ENCODE peak calls at places on chromosomes 2 and 18, in seven cellular contexts. One of them, this sample, is unnamed.

GRCh38 chr2:239910851-239911629 is 114.1 kb downstream of the NDUFA10 start:
- DNase-seq in body of pancreas: no peak
- DNase-seq in HFF-Myc: no peak
- DNase-seq in tibial artery: peak
- DNase-seq in sigmoid colon: no peak
- DNase-seq in heart left ventricle: no peak
- DNase-seq in K562: no peak
- DNase-seq in this sample: no peak

GRCh38 chr2:212330263-212330662 is 208.3 kb downstream of the ERBB4 start:
- DNase-seq in heart left ventricle: peak
- DNase-seq in sigmoid colon: peak
- DNase-seq in body of pancreas: no peak
- DNase-seq in HFF-Myc: no peak
- DNase-seq in tibial artery: no peak
- DNase-seq in K562: no peak
- DNase-seq in this sample: no peak

GRCh38 chr2:151914989-151915628 is 86.9 kb upstream of the ARL5A start:
- DNase-seq in heart left ventricle: no peak
- DNase-seq in body of pancreas: no peak
- DNase-seq in tibial artery: no peak
- DNase-seq in sigmoid colon: no peak
- DNase-seq in K562: no peak
- DNase-seq in HFF-Myc: no peak
- DNase-seq in this sample: no peak

GRCh38 chr2:108367776-108368175 is 10.0 kb upstream of the SULT1C4 start:
- DNase-seq in sigmoid colon: no peak
- DNase-seq in tibial artery: no peak
- DNase-seq in heart left ventricle: no peak
- DNase-seq in HFF-Myc: no peak
- DNase-seq in K562: no peak
- DNase-seq in body of pancreas: no peak
- DNase-seq in this sample: no peak

GRCh38 chr2:61700465-61700864 is 153.4 kb downstream of the FAM161A start:
- DNase-seq in sigmoid colon: no peak
- DNase-seq in K562: no peak
- DNase-seq in HFF-Myc: no peak
- DNase-seq in tibial artery: no peak
- DNase-seq in body of pancreas: no peak
- DNase-seq in heart left ventricle: no peak
- DNase-seq in this sample: no peak

GRCh38 chr2:156708051-156708450 is 271.9 kb downstream of the GPD2 start:
- DNase-seq in K562: no peak
- DNase-seq in sigmoid colon: no peak
- DNase-seq in tibial artery: no peak
- DNase-seq in HFF-Myc: no peak
- DNase-seq in body of pancreas: no peak
- DNase-seq in heart left ventricle: no peak
- DNase-seq in this sample: no peak

GRCh38 chr2:38578832-38579231 is 23.9 kb downstream of the HNRNPLL start:
- DNase-seq in sigmoid colon: no peak
- DNase-seq in tibial artery: no peak
- DNase-seq in body of pancreas: no peak
- DNase-seq in heart left ventricle: no peak
- DNase-seq in HFF-Myc: no peak
- DNase-seq in K562: no peak
- DNase-seq in this sample: no peak

GRCh38 chr2:27078267-27079194 is at the start of gene EMILIN1:
- DNase-seq in K562: no peak
- DNase-seq in body of pancreas: peak
- DNase-seq in HFF-Myc: peak
- DNase-seq in sigmoid colon: peak
- DNase-seq in heart left ventricle: peak
- DNase-seq in tibial artery: peak
- DNase-seq in this sample: no peak

DNA sequence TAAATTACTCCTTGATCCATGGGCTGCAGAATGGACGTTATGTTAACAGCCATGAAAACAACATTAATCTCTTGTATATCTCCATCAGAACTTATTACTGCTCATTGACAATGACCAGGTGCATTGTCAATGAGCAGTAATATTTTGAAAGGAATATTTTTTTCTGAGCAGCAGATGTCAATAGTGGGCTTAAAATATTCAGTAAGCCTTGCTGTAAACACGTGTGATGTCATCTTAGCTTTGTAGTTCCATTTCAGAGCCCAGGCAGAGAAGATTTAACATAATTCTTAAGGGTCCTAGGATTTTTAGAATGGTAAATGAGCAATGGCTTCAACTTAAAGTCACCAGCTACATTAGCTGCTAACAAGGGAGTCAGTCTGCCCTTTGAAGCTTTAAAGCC is 26.6 kb downstream of the CFAP210 start:
- DNase-seq in HFF-Myc: no peak
- DNase-seq in tibial artery: no peak
- DNase-seq in body of pancreas: no peak
- DNase-seq in heart left ventricle: no peak
- DNase-seq in K562: no peak
- DNase-seq in sigmoid colon: no peak
- DNase-seq in this sample: no peak
- TF ChIP-seq CTCF in HFF-Myc: no peak
- TF ChIP-seq CTCF in tibial artery: no peak
- TF ChIP-seq CTCF in body of pancreas: no peak
- TF ChIP-seq CTCF in heart left ventricle: no peak
- TF ChIP-seq CTCF in K562: no peak
- TF ChIP-seq CTCF in sigmoid colon: no peak
- TF ChIP-seq CTCF in this sample: no peak

DNA sequence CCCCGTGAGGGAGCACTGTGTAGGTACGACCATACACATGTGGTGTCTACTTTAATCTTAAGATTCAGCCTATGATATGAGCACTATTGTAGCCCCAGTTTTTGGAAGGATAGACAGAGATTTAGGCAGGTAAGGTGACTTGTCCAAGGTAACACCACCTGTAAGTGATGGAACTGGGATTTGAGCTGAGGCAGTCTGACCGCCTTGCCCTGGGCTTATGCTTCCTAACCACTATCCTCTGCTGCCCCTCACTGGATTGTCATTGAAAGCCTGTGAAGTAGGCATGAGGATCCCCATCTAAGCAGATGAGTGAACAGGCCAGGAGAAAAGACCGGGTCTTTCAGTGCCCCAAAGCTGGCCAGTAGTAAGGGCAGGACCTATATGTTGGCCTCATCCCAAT is 343.8 kb downstream of the CYRIA start:
- DNase-seq in HFF-Myc: no peak
- DNase-seq in sigmoid colon: no peak
- DNase-seq in tibial artery: no peak
- DNase-seq in heart left ventricle: no peak
- DNase-seq in K562: no peak
- DNase-seq in body of pancreas: no peak
- DNase-seq in this sample: no peak
- TF ChIP-seq CTCF in HFF-Myc: peak
- TF ChIP-seq CTCF in sigmoid colon: no peak
- TF ChIP-seq CTCF in tibial artery: no peak
- TF ChIP-seq CTCF in heart left ventricle: no peak
- TF ChIP-seq CTCF in K562: peak
- TF ChIP-seq CTCF in body of pancreas: no peak
- TF ChIP-seq CTCF in this sample: no peak

GRCh38 chr2:175628243-175628642 is 373.8 kb downstream of the LNPK start:
- DNase-seq in K562: no peak
- DNase-seq in tibial artery: no peak
- DNase-seq in heart left ventricle: no peak
- DNase-seq in HFF-Myc: no peak
- DNase-seq in body of pancreas: no peak
- DNase-seq in sigmoid colon: no peak
- DNase-seq in this sample: no peak

GRCh38 chr2:175633227-175633626 is 368.8 kb downstream of the LNPK start:
- DNase-seq in tibial artery: no peak
- DNase-seq in K562: no peak
- DNase-seq in HFF-Myc: no peak
- DNase-seq in body of pancreas: no peak
- DNase-seq in sigmoid colon: no peak
- DNase-seq in heart left ventricle: no peak
- DNase-seq in this sample: no peak

GRCh38 chr2:175631247-175631628 is 370.8 kb downstream of the LNPK start:
- DNase-seq in sigmoid colon: no peak
- DNase-seq in HFF-Myc: peak
- DNase-seq in tibial artery: no peak
- DNase-seq in heart left ventricle: no peak
- DNase-seq in K562: no peak
- DNase-seq in body of pancreas: no peak
- DNase-seq in this sample: no peak

GRCh38 chr2:175627405-175627804 is 374.7 kb downstream of the LNPK start:
- DNase-seq in HFF-Myc: no peak
- DNase-seq in K562: no peak
- DNase-seq in heart left ventricle: no peak
- DNase-seq in sigmoid colon: no peak
- DNase-seq in body of pancreas: no peak
- DNase-seq in tibial artery: no peak
- DNase-seq in this sample: no peak

GRCh38 chr2:175630319-175631246 is 371.5 kb downstream of the LNPK start:
- DNase-seq in tibial artery: no peak
- DNase-seq in sigmoid colon: no peak
- DNase-seq in K562: peak
- DNase-seq in HFF-Myc: no peak
- DNase-seq in heart left ventricle: no peak
- DNase-seq in body of pancreas: no peak
- DNase-seq in this sample: no peak
- TF ChIP-seq CTCF in tibial artery: no peak
- TF ChIP-seq CTCF in sigmoid colon: no peak
- TF ChIP-seq CTCF in K562: no peak
- TF ChIP-seq CTCF in HFF-Myc: no peak
- TF ChIP-seq CTCF in heart left ventricle: no peak
- TF ChIP-seq CTCF in body of pancreas: no peak
- TF ChIP-seq CTCF in this sample: no peak

DNA sequence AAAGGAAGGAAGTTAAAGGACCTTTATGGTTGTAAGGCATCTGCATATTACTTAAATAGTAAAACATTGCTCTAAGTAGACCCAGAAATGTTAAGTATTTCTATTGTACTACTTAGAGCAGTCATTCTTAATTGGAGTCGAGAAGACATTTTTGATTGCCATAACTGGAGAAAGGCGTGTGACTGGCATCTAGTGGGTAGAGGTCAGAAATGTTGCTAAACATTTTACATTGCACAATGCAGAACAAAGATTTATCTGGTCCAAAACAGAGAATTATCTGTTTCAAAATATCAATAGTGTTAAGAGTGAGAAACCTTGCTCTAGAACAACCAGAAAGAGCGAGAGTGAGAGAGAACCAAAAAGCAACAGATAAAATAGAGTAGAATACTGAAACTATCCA is 23.3 kb upstream of the ROCK1 start:
- DNase-seq in body of pancreas: no peak
- DNase-seq in tibial artery: no peak
- DNase-seq in sigmoid colon: no peak
- DNase-seq in K562: no peak
- DNase-seq in heart left ventricle: no peak
- DNase-seq in HFF-Myc: no peak
- DNase-seq in this sample: no peak
- TF ChIP-seq CTCF in body of pancreas: no peak
- TF ChIP-seq CTCF in tibial artery: peak
- TF ChIP-seq CTCF in sigmoid colon: peak
- TF ChIP-seq CTCF in K562: no peak
- TF ChIP-seq CTCF in heart left ventricle: peak
- TF ChIP-seq CTCF in HFF-Myc: peak
- TF ChIP-seq CTCF in this sample: peak

GRCh38 chr2:74474481-74474880 is 2.0 kb upstream of the MRPL53 start:
- DNase-seq in body of pancreas: no peak
- DNase-seq in heart left ventricle: no peak
- DNase-seq in sigmoid colon: no peak
- DNase-seq in tibial artery: no peak
- DNase-seq in K562: no peak
- DNase-seq in HFF-Myc: no peak
- DNase-seq in this sample: no peak

GRCh38 chr2:74472086-74472944 is at the start of gene MRPL53:
- DNase-seq in HFF-Myc: peak
- DNase-seq in body of pancreas: peak
- DNase-seq in heart left ventricle: peak
- DNase-seq in K562: peak
- DNase-seq in sigmoid colon: peak
- DNase-seq in tibial artery: peak
- DNase-seq in this sample: peak

GRCh38 chr2:74471332-74472065 is 981 bp downstream of the MRPL53 start:
- DNase-seq in sigmoid colon: no peak
- DNase-seq in body of pancreas: no peak
- DNase-seq in HFF-Myc: no peak
- DNase-seq in K562: no peak
- DNase-seq in heart left ventricle: no peak
- DNase-seq in tibial artery: no peak
- DNase-seq in this sample: no peak

GRCh38 chr2:74472945-74473258 is 422 bp upstream of the MRPL53 start:
- DNase-seq in sigmoid colon: no peak
- DNase-seq in body of pancreas: no peak
- DNase-seq in HFF-Myc: no peak
- DNase-seq in K562: peak
- DNase-seq in tibial artery: no peak
- DNase-seq in heart left ventricle: no peak
- DNase-seq in this sample: no peak

DNA sequence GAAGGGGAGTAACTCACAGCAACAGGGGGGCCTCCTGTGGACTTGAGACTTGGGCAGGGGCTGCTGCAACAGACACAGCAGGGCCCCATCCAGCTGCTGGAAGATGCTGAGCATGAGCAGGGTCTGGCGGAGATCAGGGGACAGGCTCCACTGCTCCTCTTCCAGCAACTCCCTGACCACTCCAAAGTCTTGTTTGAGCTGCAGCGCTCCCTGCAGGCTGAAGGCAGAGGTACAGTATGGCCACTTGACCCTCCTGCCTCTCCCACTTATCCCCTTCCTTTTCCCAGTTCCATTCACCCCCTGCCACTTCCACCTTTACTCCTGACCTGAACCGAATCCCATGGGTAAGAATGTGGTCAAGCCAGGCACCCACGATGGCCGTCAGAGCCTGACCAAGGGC is 2.4 kb upstream of the MRPL53 start:
- DNase-seq in heart left ventricle: no peak
- DNase-seq in K562: no peak
- DNase-seq in tibial artery: no peak
- DNase-seq in HFF-Myc: no peak
- DNase-seq in body of pancreas: no peak
- DNase-seq in sigmoid colon: no peak
- DNase-seq in this sample: no peak
- TF ChIP-seq CTCF in heart left ventricle: peak
- TF ChIP-seq CTCF in K562: peak
- TF ChIP-seq CTCF in tibial artery: no peak
- TF ChIP-seq CTCF in HFF-Myc: peak
- TF ChIP-seq CTCF in body of pancreas: no peak
- TF ChIP-seq CTCF in sigmoid colon: no peak
- TF ChIP-seq CTCF in this sample: no peak

GRCh38 chr2:112032615-112033457 is 22.2 kb upstream of the TMEM87B start:
- DNase-seq in HFF-Myc: peak
- DNase-seq in tibial artery: no peak
- DNase-seq in body of pancreas: peak
- DNase-seq in K562: no peak
- DNase-seq in sigmoid colon: peak
- DNase-seq in heart left ventricle: peak
- DNase-seq in this sample: no peak
- TF ChIP-seq CTCF in HFF-Myc: no peak
- TF ChIP-seq CTCF in tibial artery: peak
- TF ChIP-seq CTCF in body of pancreas: no peak
- TF ChIP-seq CTCF in K562: no peak
- TF ChIP-seq CTCF in sigmoid colon: no peak
- TF ChIP-seq CTCF in heart left ventricle: no peak
- TF ChIP-seq CTCF in this sample: no peak

This sample was measured in natural killer cell.